ENCODE peak calls at places on chromosome 16, in eight cellular contexts. Q is transverse colon; C is AG09319; X is GM12891; W is NCI-H1930; J is HAP-1; T is effector memory CD4-positive, alpha-beta T cell; A is cerebellum. Y is an unnamed sample.

GRCh38 chr16:88301886-88302285 is 80.9 kb upstream of the ZNF469 start:
- DNase-seq in Q (no peak), C (no peak), X (no peak), W (no peak), J (no peak), T (no peak), A (no peak), Y (no peak)

GRCh38 chr16:86363057-86363490 is 147.3 kb upstream of the FOXF1 start:
- DNase-seq in Q (peak; percentile 23), C (peak; percentile 91), X (no peak), W (no peak), J (peak; percentile 69), T (no peak), A (no peak), Y (no peak)

GRCh38 chr16:67563708-67564468 is 1.6 kb downstream of the CTCF start:
- DNase-seq in Q (peak; percentile 57), C (peak; percentile 66), X (no peak), W (no peak), J (no peak), T (no peak), A (no peak), Y (no peak)

GRCh38 chr16:19185510-19185851 is 17.4 kb downstream of the SYT17 start:
- DNase-seq in Q (no peak), C (no peak), X (no peak), W (no peak), J (no peak), T (no peak), A (no peak), Y (no peak)

GRCh38 chr16:59327894-59328293 is 593.8 kb upstream of the GOT2 start:
- DNase-seq in Q (no peak), C (no peak), X (no peak), W (no peak), J (no peak), T (no peak), A (no peak), Y (no peak)

GRCh38 chr16:12679660-12680272 is 123.9 kb downstream of the CPPED1 start:
- DNase-seq in Q (no peak), C (no peak), X (no peak), W (no peak), J (no peak), T (no peak), A (no peak), Y (no peak)

GRCh38 chr16:67198238-67198734 is 645 bp upstream of the ELMO3 start:
- DNase-seq in Q (peak; percentile 78), C (no peak), X (no peak), W (no peak), J (no peak), T (no peak), A (peak; percentile 77), Y (no peak)

GRCh38 chr16:87531418-87531817 is 38.6 kb upstream of the ZCCHC14 start:
- DNase-seq in Q (no peak), C (no peak), X (no peak), W (no peak), J (no peak), T (no peak), A (no peak), Y (no peak)

GRCh38 chr16:1428511-1428910 is 2.4 kb upstream of the PERCC1 start:
- DNase-seq in Q (no peak), C (no peak), X (peak; percentile 93), W (no peak), J (peak; percentile 15), T (no peak), A (no peak), Y (no peak)

GRCh38 chr16:16073884-16074781 is 124.7 kb downstream of the ABCC1 start:
- DNase-seq in Q (peak; percentile 11), C (peak; percentile 54), X (no peak), W (no peak), J (no peak), T (no peak), A (no peak), Y (no peak)

GRCh38 chr16:70725912-70726828 is 40.3 kb upstream of the MTSS2 start:
- DNase-seq in Q (peak; percentile 31), C (no peak), X (no peak), W (no peak), J (no peak), T (no peak), A (peak; percentile 51), Y (no peak)

GRCh38 chr16:69479806-69480205 is 55.4 kb downstream of the CYB5B start:
- DNase-seq in Q (no peak), C (no peak), X (no peak), W (no peak), J (no peak), T (no peak), A (no peak), Y (no peak)

GRCh38 chr16:63702981-63703590 is 1418.8 kb downstream of the CDH11 start:
- DNase-seq in Q (no peak), C (no peak), X (no peak), W (no peak), J (no peak), T (no peak), A (no peak), Y (no peak)

GRCh38 chr16:3468501-3468900 is 25.0 kb downstream of the NAA60 start:
- DNase-seq in Q (no peak), C (no peak), X (no peak), W (no peak), J (no peak), T (no peak), A (no peak), Y (no peak)

GRCh38 chr16:9370071-9370491 is 278.6 kb downstream of the HAPSTR1 start:
- DNase-seq in Q (peak; percentile 64), C (no peak), X (no peak), W (no peak), J (no peak), T (no peak), A (no peak), Y (no peak)

GRCh38 chr16:63617990-63618763 is 1503.7 kb downstream of the CDH11 start:
- DNase-seq in Q (no peak), C (no peak), X (no peak), W (no peak), J (no peak), T (no peak), A (no peak), Y (no peak)

GRCh38 chr16:11575223-11575589 is 11.5 kb downstream of the LITAF start:
- DNase-seq in Q (no peak), C (no peak), X (no peak), W (no peak), J (no peak), T (no peak), A (no peak), Y (no peak)

GRCh38 chr16:1153480-1154160 is 714 bp downstream of the CACNA1H start:
- DNase-seq in Q (no peak), C (no peak), X (no peak), W (no peak), J (no peak), T (no peak), A (no peak), Y (no peak)

GRCh38 chr16:80570106-80570478 is 29.3 kb downstream of the DYNLRB2 start:
- DNase-seq in Q (no peak), C (no peak), X (no peak), W (no peak), J (no peak), T (no peak), A (no peak), Y (no peak)

GRCh38 chr16:50637716-50638602 is 43.2 kb downstream of the SNX20 start:
- DNase-seq in Q (no peak), C (no peak), X (no peak), W (no peak), J (no peak), T (no peak), A (no peak), Y (no peak)

GRCh38 chr16:14669776-14670175 is 24.3 kb downstream of the PLA2G10 start:
- DNase-seq in Q (peak; percentile 90), C (no peak), X (no peak), W (no peak), J (no peak), T (no peak), A (peak; percentile 55), Y (no peak)

GRCh38 chr16:19008245-19008644 is 24.5 kb downstream of the TMC7 start:
- DNase-seq in Q (no peak), C (peak; percentile 52), X (no peak), W (no peak), J (no peak), T (no peak), A (peak; percentile 54), Y (no peak)

GRCh38 chr16:77789646-77790370 is 1.4 kb downstream of the VAT1L start:
- DNase-seq in Q (no peak), C (no peak), X (no peak), W (no peak), J (no peak), T (no peak), A (no peak), Y (no peak)

GRCh38 chr16:17369441-17369951 is 101.3 kb downstream of the XYLT1 start:
- DNase-seq in Q (peak; percentile 71), C (no peak), X (no peak), W (no peak), J (no peak), T (peak; percentile 59), A (no peak), Y (peak; percentile 32)

GRCh38 chr16:57795431-57795878 is 6.8 kb downstream of the KIFC3 start:
- DNase-seq in Q (peak; percentile 38), C (no peak), X (peak; percentile 67), W (no peak), J (peak; percentile 36), T (no peak), A (no peak), Y (no peak)

GRCh38 chr16:66036775-66037715 is 329.4 kb upstream of the CDH5 start:
- DNase-seq in Q (no peak), C (peak; percentile 99), X (no peak), W (no peak), J (no peak), T (no peak), A (no peak), Y (no peak)

GRCh38 chr16:19285431-19285830 is at the start of gene CLEC19A:
- DNase-seq in Q (no peak), C (no peak), X (no peak), W (no peak), J (no peak), T (no peak), A (no peak), Y (no peak)

GRCh38 chr16:9402293-9402865 is 310.9 kb downstream of the HAPSTR1 start:
- DNase-seq in Q (no peak), C (no peak), X (no peak), W (no peak), J (no peak), T (no peak), A (no peak), Y (no peak)

GRCh38 chr16:11235703-11235991 is 20.4 kb downstream of the SOCS1 start:
- DNase-seq in Q (peak; percentile 43), C (no peak), X (no peak), W (no peak), J (no peak), T (no peak), A (no peak), Y (no peak)

GRCh38 chr16:15610369-15610871 is 32.5 kb downstream of the MARF1 start:
- DNase-seq in Q (no peak), C (no peak), X (no peak), W (no peak), J (no peak), T (no peak), A (no peak), Y (no peak)

GRCh38 chr16:50036426-50036825 is 11.4 kb downstream of the CNEP1R1 start:
- DNase-seq in Q (no peak), C (no peak), X (no peak), W (no peak), J (no peak), T (no peak), A (no peak), Y (no peak)

Y was measured in esophagus squamous epithelium.